ENCODE peak calls at places on chromosomes 7 and 10, in six cellular contexts. O is transverse colon, L is adrenal gland, C is HCT116, V is H1, E is heart left ventricle. T is an unnamed sample.

GRCh38 chr10:117537904-117538524 is 4.5 kb upstream of the EMX2 start:
- DNase-seq in C (no peak), L (peak; percentile 33), V (no peak), E (no peak), O (no peak), T (no peak)

GRCh38 chr7:94696981-94697670 is 41.2 kb upstream of the SGCE start:
- DNase-seq in O (peak; percentile 29), E (peak; percentile 41), L (peak; percentile 87), V (no peak), C (peak; percentile 61), T (no peak)

GRCh38 chr7:108592633-108593277 is 23.1 kb downstream of the DNAJB9 start:
- DNase-seq in V (no peak), L (no peak), O (no peak), E (no peak), C (no peak), T (no peak)

GRCh38 chr7:35652124-35652523 is 42.8 kb downstream of the HERPUD2 start:
- DNase-seq in L (no peak), E (no peak), C (no peak), O (no peak), V (no peak), T (no peak)

GRCh38 chr7:26930201-26930600 is 65.8 kb upstream of the SKAP2 start:
- DNase-seq in C (no peak), E (no peak), V (no peak), O (no peak), L (no peak), T (no peak)

GRCh38 chr7:5595545-5596045 is 172.0 kb upstream of the TNRC18 start:
- DNase-seq in V (no peak), O (no peak), L (no peak), E (no peak), C (no peak), T (no peak)

GRCh38 chr7:121081327-121081936 is 92.9 kb downstream of the CPED1 start:
- DNase-seq in L (no peak), V (no peak), E (no peak), O (no peak), C (peak; percentile 44), T (no peak)

GRCh38 chr7:137343483-137343841 is at the start of gene PTN:
- DNase-seq in C (no peak), L (peak; percentile 68), V (peak; percentile 31), E (peak; percentile 60), O (peak; percentile 13), T (no peak)

GRCh38 chr10:113071446-113071845 is 121.4 kb downstream of the TCF7L2 start:
- DNase-seq in L (peak; percentile 87), V (no peak), E (peak; percentile 86), O (peak; percentile 71), C (no peak), T (no peak)

GRCh38 chr7:21996641-21997040 is 50.9 kb upstream of the CDCA7L start:
- DNase-seq in O (no peak), V (no peak), E (no peak), C (no peak), L (no peak), T (no peak)

GRCh38 chr10:53997953-53998352 is 803.1 kb downstream of the PCDH15 start:
- DNase-seq in L (no peak), O (no peak), E (no peak), V (no peak), C (no peak), T (no peak)

GRCh38 chr10:104300002-104300735 is 31.2 kb downstream of the GSTO2 start:
- DNase-seq in E (no peak), V (no peak), L (peak; percentile 86), C (no peak), O (no peak), T (no peak)

GRCh38 chr7:99409814-99410213 is 1.0 kb downstream of the BUD31 start:
- DNase-seq in C (no peak), O (no peak), V (no peak), L (no peak), E (no peak), T (no peak)

GRCh38 chr7:47367369-47367768 is 214.5 kb downstream of the TNS3 start:
- DNase-seq in L (no peak), E (no peak), O (no peak), C (no peak), V (no peak), T (no peak)

GRCh38 chr10:52215745-52216361 is 98.2 kb upstream of the DKK1 start:
- DNase-seq in L (peak; percentile 69), C (peak; percentile 60), E (no peak), O (peak; percentile 48), V (no peak), T (peak; percentile 66)

GRCh38 chr10:3886191-3886590 is 101.2 kb upstream of the KLF6 start:
- DNase-seq in L (peak; percentile 67), O (no peak), V (peak; percentile 25), E (peak; percentile 74), C (no peak), T (no peak)

GRCh38 chr7:112484671-112485097 is 3.9 kb downstream of the LSMEM1 start:
- DNase-seq in C (peak; percentile 82), E (peak; percentile 54), O (no peak), V (no peak), L (no peak), T (no peak)

GRCh38 chr10:102090772-102091171 is 25.6 kb downstream of the HPS6 start:
- DNase-seq in C (no peak), O (no peak), L (no peak), V (no peak), E (no peak), T (no peak)

GRCh38 chr10:71727429-71728217 is 8.0 kb upstream of the C10orf105 start:
- DNase-seq in V (no peak), O (peak; percentile 89), E (peak; percentile 86), C (no peak), L (peak; percentile 87), T (peak; percentile 70)

GRCh38 chr7:50646069-50646468 is 80.9 kb upstream of the DDC start:
- DNase-seq in C (no peak), V (no peak), E (no peak), L (no peak), O (no peak), T (no peak)
- TF ChIP-seq POLR2A in C (no peak), V (no peak), E (no peak), L (no peak), O (no peak), T (no peak)

GRCh38 chr10:129075936-129076335 is 391.1 kb upstream of the MGMT start:
- DNase-seq in C (no peak), O (no peak), E (no peak), L (no peak), V (no peak), T (no peak)
- H3K27ac ChIP-seq in C (no peak overlapping the region), O (no peak overlapping the region), E (no peak overlapping the region), L (no peak overlapping the region), V (no peak overlapping the region), T (no peak overlapping the region)

GRCh38 chr7:57178768-57179139 is 46.5 kb upstream of the ZNF479 start:
- DNase-seq in E (no peak), C (no peak), V (no peak), L (no peak), O (no peak), T (no peak)
- H3K9me3 ChIP-seq in E (peaks cover 29% of the 10 kb centered on the region), C (peaks cover 8% of the 10 kb centered on the region), V (peaks cover 46% of the 10 kb centered on the region), L (no peaks in the 10 kb centered on the region), O (peaks cover 19% of the 10 kb centered on the region), T (no peaks in the 10 kb centered on the region)

GRCh38 chr7:130667593-130668257 is 823 bp downstream of the COPG2 start:
- DNase-seq in C (no peak), V (no peak), L (no peak), O (no peak), E (no peak), T (no peak)

GRCh38 chr7:130673066-130673465 is 4.5 kb upstream of the COPG2 start:
- DNase-seq in L (no peak), V (no peak), E (no peak), O (no peak), C (no peak), T (no peak)

GRCh38 chr7:130669051-130669700 is 628 bp upstream of the COPG2 start:
- DNase-seq in C (no peak), O (no peak), E (no peak), V (no peak), L (no peak), T (no peak)

GRCh38 chr7:130672146-130672545 is 3.6 kb upstream of the COPG2 start:
- DNase-seq in O (no peak), V (no peak), E (no peak), L (no peak), C (no peak), T (no peak)

DNA sequence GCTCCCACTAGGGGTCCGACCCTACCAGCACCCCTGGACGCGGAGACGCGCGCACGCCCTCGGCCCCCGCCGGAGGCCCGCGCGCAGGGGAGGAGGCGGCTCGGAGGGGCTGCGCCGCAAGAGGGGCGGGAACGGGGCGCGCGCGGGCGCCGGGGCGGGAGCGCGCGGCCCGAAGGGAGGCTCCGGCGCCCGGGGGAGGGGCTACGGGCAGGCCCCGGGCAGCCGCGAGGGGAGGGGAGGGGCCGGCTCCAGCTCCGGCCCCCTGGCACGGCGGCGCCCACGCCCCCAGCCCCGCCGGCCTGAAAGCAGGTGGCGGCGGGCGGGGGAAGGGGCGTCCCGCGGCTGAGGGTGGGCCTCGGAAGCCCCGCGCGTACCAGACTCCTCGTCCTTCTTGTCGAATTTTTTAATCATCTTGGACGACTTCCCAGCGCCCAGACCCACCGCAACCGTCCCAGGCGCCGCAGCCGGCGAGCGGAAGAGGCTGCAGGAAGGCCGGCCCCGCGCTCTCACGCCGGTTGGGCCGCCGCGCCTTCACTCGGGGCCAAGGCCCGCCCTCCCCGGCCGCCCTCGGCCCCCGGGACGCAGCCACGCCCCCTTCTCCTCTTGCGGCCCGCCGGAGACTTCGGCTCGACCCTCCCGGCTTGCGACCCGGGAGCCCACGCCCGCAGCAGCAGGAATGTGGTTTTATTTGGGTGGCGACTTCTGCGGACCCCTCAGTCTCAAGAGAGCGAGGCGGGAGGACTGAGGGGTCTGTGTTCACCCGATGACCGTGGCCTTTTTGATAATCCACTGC is at the start of gene COPG2:
- DNase-seq in C (peak; percentile 62), E (peak; percentile 91), O (peak; percentile 89), V (peak; percentile 34), L (peak; percentile 88), T (peak; percentile 85)
- TF ChIP-seq POLR2A in C (peak; percentile 38), E (no peak), O (no peak), V (peak; percentile 72), L (peak; percentile 22), T (no peak)

DNA sequence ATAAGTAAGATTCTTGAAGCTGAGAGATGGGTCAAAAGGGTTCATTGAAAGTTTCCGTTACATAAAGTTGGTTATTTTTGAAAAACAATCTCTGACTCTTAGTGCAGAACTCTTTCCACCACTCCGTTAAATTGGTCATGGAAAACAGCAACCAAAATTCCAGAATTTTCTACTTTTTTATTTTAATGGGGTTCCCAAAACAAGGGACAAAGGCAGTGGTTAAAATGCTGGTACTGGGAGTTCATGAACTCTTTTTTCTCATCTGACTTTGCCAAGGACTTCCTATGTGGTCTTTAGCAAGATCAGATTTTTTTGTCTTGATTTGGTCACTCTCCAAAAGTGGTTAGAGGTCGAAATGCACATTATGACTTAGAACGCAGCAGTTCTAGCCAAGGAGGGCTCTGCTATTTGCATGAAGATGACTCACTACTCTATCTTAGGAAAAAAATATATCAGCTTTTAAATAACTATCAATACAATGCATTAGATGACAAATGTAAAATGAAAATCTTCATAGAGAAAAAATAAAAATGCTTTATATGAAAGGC is 145.7 kb downstream of the REEP3 start:
- DNase-seq in O (no peak), L (no peak), C (no peak), E (no peak), V (no peak), T (no peak)
- H3K27ac ChIP-seq in O (no peak overlapping the region), L (no peak overlapping the region), C (no peak overlapping the region), E (no peak overlapping the region), V (no peak overlapping the region), T (no peak overlapping the region)

T was measured in Peyer's patch.